ENCODE peak calls at places on chromosome 5, in ten cellular contexts. V, D, A, G, W, N, K, X, O and B are unnamed samples.

GRCh38 chr5:81093536-81094196 is 133.5 kb downstream of the RASGRF2 start:
- DNase-seq in W (no peak), V (no peak), N (no peak), K (no peak), A (no peak), G (no peak), O (no peak), D (no peak), X (no peak), B (no peak)

GRCh38 chr5:90534922-90535321 is 5.5 kb upstream of the LYSMD3 start:
- DNase-seq in X (no peak), N (no peak), V (no peak), A (no peak), D (no peak), G (no peak), K (peak; percentile 83), O (no peak), W (no peak), B (no peak)

GRCh38 chr5:96875805-96876291 is 452 bp upstream of the ERAP2 start:
- DNase-seq in X (no peak), D (no peak), O (no peak), K (no peak), W (no peak), G (no peak), A (no peak), N (no peak), V (peak; percentile 67), B (no peak)

GRCh38 chr5:106401561-106401960 is 1269.2 kb downstream of the EFNA5 start:
- DNase-seq in V (no peak), O (no peak), K (peak; percentile 81), A (no peak), D (no peak), N (no peak), W (no peak), X (no peak), G (no peak), B (no peak)

GRCh38 chr5:127705120-127705892 is 2.1 kb downstream of the CCDC192 start:
- DNase-seq in W (no peak), K (peak; percentile 66), X (no peak), O (no peak), G (no peak), N (no peak), V (no peak), A (no peak), D (peak; percentile 44), B (no peak)

GRCh38 chr5:1430121-1430795 is 15.0 kb downstream of the SLC6A3 start:
- DNase-seq in K (no peak), V (no peak), A (peak; percentile 50), X (no peak), W (no peak), O (peak; percentile 26), G (no peak), D (no peak), N (peak; percentile 50), B (no peak)

GRCh38 chr5:73911761-73912393 is 285.9 kb downstream of the ARHGEF28 start:
- DNase-seq in K (no peak), D (no peak), V (no peak), O (no peak), W (no peak), A (no peak), N (no peak), G (no peak), X (no peak), B (no peak)

GRCh38 chr5:172644711-172645110 is 3.6 kb downstream of the NEURL1B start:
- DNase-seq in A (no peak), K (no peak), V (no peak), D (no peak), W (no peak), O (no peak), N (no peak), X (no peak), G (no peak), B (no peak)

GRCh38 chr5:78562719-78563330 is 85.7 kb downstream of the LHFPL2 start:
- DNase-seq in V (no peak), O (no peak), W (no peak), K (no peak), G (no peak), A (no peak), X (no peak), N (no peak), D (no peak), B (no peak)

GRCh38 chr5:558326-558725 is 34.1 kb upstream of the SLC9A3 start:
- DNase-seq in N (no peak), D (no peak), A (no peak), O (peak; percentile 27), W (no peak), X (no peak), G (no peak), K (no peak), V (no peak), B (no peak)

GRCh38 chr5:137273511-137273910 is 225.6 kb downstream of the SPOCK1 start:
- DNase-seq in A (no peak), N (no peak), G (no peak), V (no peak), K (peak; percentile 29), W (no peak), D (no peak), X (no peak), O (no peak), B (no peak)

GRCh38 chr5:73946926-73947455 is 321.0 kb downstream of the ARHGEF28 start:
- DNase-seq in O (no peak), V (no peak), G (no peak), A (no peak), D (no peak), K (no peak), W (no peak), X (no peak), N (no peak), B (no peak)

GRCh38 chr5:73213566-73213998 is 40.6 kb downstream of the TMEM174 start:
- DNase-seq in G (peak; percentile 25), O (peak; percentile 60), X (no peak), A (no peak), D (peak; percentile 82), V (no peak), K (peak; percentile 11), N (no peak), W (no peak), B (no peak)

GRCh38 chr5:10111575-10111974 is 138.1 kb downstream of the ATPSCKMT start:
- DNase-seq in V (peak; percentile 26), X (no peak), A (no peak), N (no peak), K (peak; percentile 92), O (peak; percentile 86), G (no peak), D (peak; percentile 33), W (no peak), B (no peak)

GRCh38 chr5:160260881-160261815 is 31.8 kb downstream of the FABP6 start:
- DNase-seq in O (peak; percentile 68), G (no peak), D (peak; percentile 94), K (peak; percentile 27), N (peak; percentile 75), X (no peak), W (no peak), A (no peak), V (peak; percentile 11), B (no peak)
- TF ChIP-seq CTCF in O (no peak), G (no peak), D (no peak), K (no peak), N (no peak), X (no peak), W (no peak), A (no peak), V (no peak), B (no peak)

GRCh38 chr5:176425138-176425537 is 8.8 kb upstream of the CLTB start:
- DNase-seq in V (no peak), X (no peak), A (no peak), O (no peak), D (no peak), G (no peak), K (peak; percentile 57), N (no peak), W (no peak), B (no peak)

GRCh38 chr5:176429972-176430371 is 13.6 kb upstream of the CLTB start:
- DNase-seq in G (no peak), A (no peak), K (no peak), W (no peak), V (no peak), O (no peak), X (no peak), D (no peak), N (no peak), B (no peak)

GRCh38 chr5:176427971-176428370 is 11.6 kb upstream of the CLTB start:
- DNase-seq in X (no peak), D (no peak), N (no peak), W (no peak), O (no peak), G (no peak), K (no peak), V (no peak), A (no peak), B (no peak)

GRCh38 chr5:176424181-176424580 is 7.8 kb upstream of the CLTB start:
- DNase-seq in V (no peak), K (no peak), O (no peak), A (no peak), W (no peak), N (no peak), G (no peak), D (no peak), X (no peak), B (no peak)

DNA sequence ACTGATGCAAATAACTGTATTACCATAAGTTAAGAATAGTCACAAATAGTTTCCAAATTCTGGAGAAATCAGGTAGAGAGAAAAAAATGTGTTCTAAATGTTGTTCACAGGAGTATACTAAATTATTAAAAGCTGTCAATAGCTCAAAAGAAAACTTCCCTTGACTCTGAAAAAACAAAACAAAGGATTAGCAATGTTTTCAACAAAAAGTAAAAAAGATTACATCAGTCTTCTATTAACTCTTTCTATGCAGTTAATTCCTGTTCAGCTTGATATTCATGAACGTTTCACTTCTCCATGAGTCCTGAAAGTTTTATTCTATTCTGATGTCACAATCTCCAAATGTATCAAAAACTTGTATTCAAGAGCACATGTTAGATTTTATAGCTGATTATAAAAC is 9.5 kb upstream of the CLTB start:
- DNase-seq in W (no peak), G (no peak), A (no peak), N (no peak), O (no peak), X (no peak), V (no peak), K (no peak), D (no peak), B (no peak)
- H3K27ac ChIP-seq in W (no peak overlapping the region), G (no peak overlapping the region), A (peak overlapping the region; percentile 61), N (no peak overlapping the region), O (no peak overlapping the region), X (no peak overlapping the region), V (no peak overlapping the region), K (no peak overlapping the region), D (no peak overlapping the region), B (no peak overlapping the region)

DNA sequence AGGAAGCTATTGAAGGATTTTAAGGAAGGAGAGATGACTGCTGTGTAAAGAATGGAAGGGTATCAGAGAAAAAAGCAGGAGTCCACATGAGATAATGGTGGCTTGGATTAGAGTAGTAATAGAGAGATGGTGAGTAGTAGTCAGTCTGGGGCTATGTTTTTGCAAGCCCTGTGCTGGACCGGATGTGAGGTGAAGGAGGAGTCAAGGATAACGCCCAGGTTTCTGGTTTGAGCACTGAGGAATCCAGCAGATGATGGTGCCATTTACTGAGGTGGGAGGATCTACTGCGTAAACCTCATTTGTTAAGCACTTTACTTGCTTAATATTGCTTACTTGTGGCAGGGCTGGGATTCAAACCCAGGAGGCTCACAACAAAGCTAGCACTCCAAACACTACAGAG is 1.1 kb downstream of the TIGD6 start:
- DNase-seq in V (no peak), K (no peak), W (no peak), D (no peak), A (no peak), X (no peak), G (no peak), O (no peak), N (no peak), B (no peak)
- H3K4me3 ChIP-seq in V (no peak overlapping the region), K (peak overlapping the region; percentile 89), W (peak overlapping the region; percentile 97), D (peak overlapping the region; percentile 89), A (peak overlapping the region; percentile 98), X (peak overlapping the region; percentile 79), G (peak overlapping the region; percentile 98), O (peak overlapping the region; percentile 90), N (peak overlapping the region; percentile 84), B (peak overlapping the region; percentile 97)

GRCh38 chr5:131634996-131635754 is at the start of gene RAPGEF6:
- DNase-seq in K (peak; percentile 97), A (peak; percentile 100), D (peak; percentile 100), X (peak; percentile 94), O (peak; percentile 98), W (peak; percentile 96), G (peak; percentile 100), N (peak; percentile 98), V (peak; percentile 99), B (peak; percentile 99)
- TF ChIP-seq CTCF in K (no peak), A (no peak), D (no peak), X (no peak), O (peak; percentile 49), W (peak; percentile 7), G (peak; percentile 17), N (peak; percentile 12), V (peak; percentile 31), B (peak; percentile 4)